ENCODE peak calls at places on chromosomes 7 and 10, in seven cellular contexts. L is bronchial epithelial cell, X is AG09309, W is foreskin fibroblast, A is heart right ventricle, J is psoas muscle, F is astrocyte of the spinal cord. Z is an unnamed sample.

GRCh38 chr10:123891147-123892011 is at the start of gene CPXM2:
- DNase-seq in L (no peak), X (no peak), W (no peak), A (peak; percentile 26), J (no peak), F (no peak), Z (no peak)

GRCh38 chr10:91493313-91493712 is 83.2 kb downstream of the HECTD2 start:
- DNase-seq in L (peak; percentile 66), X (peak; percentile 24), W (peak; percentile 18), A (no peak), J (no peak), F (peak; percentile 55), Z (peak; percentile 15)

GRCh38 chr7:113953553-113953952 is 34.7 kb upstream of the PPP1R3A start:
- DNase-seq in L (no peak), X (no peak), W (no peak), A (no peak), J (no peak), F (no peak), Z (no peak)

GRCh38 chr7:66236713-66237303 is 31.7 kb downstream of the TPST1 start:
- DNase-seq in L (no peak), X (no peak), W (no peak), A (no peak), J (no peak), F (no peak), Z (no peak)

GRCh38 chr10:130546841-130547240 is 410.6 kb downstream of the GLRX3 start:
- DNase-seq in L (no peak), X (no peak), W (no peak), A (no peak), J (no peak), F (no peak), Z (no peak)

GRCh38 chr7:112665709-112666108 is 124.5 kb downstream of the TMEM168 start:
- DNase-seq in L (peak; percentile 38), X (no peak), W (peak; percentile 39), A (peak; percentile 6), J (no peak), F (peak; percentile 25), Z (no peak)

GRCh38 chr10:42975005-42975493 is 101.8 kb upstream of the RET start:
- DNase-seq in L (no peak), X (no peak), W (no peak), A (no peak), J (peak; percentile 34), F (no peak), Z (no peak)

GRCh38 chr7:130421685-130422084 is 19.1 kb downstream of the CEP41 start:
- DNase-seq in L (no peak), X (peak; percentile 17), W (peak; percentile 34), A (no peak), J (no peak), F (peak; percentile 71), Z (no peak)

GRCh38 chr7:18829518-18830252 is 287.8 kb downstream of the TWIST1 start:
- DNase-seq in L (peak; percentile 18), X (peak; percentile 48), W (peak; percentile 68), A (no peak), J (no peak), F (peak; percentile 50), Z (no peak)

GRCh38 chr7:107643938-107644703 is 16.5 kb upstream of the SLC26A4 start:
- DNase-seq in L (no peak), X (no peak), W (peak; percentile 31), A (no peak), J (no peak), F (no peak), Z (no peak)

GRCh38 chr7:105285118-105285874 is 103.4 kb downstream of the SRPK2 start:
- DNase-seq in L (no peak), X (no peak), W (no peak), A (no peak), J (no peak), F (no peak), Z (peak; percentile 64)

GRCh38 chr10:5595591-5596590 is 70.5 kb downstream of the ASB13 start:
- DNase-seq in L (peak; percentile 100), X (peak; percentile 71), W (peak; percentile 88), A (no peak), J (no peak), F (peak; percentile 91), Z (no peak)

GRCh38 chr7:27143022-27143949 is at the start of gene HOXA5:
- DNase-seq in L (peak; percentile 9), X (no peak), W (peak; percentile 79), A (no peak), J (peak; percentile 86), F (peak; percentile 99), Z (no peak)

GRCh38 chr10:129793479-129793878 is 170.6 kb downstream of the EBF3 start:
- DNase-seq in L (no peak), X (no peak), W (no peak), A (no peak), J (no peak), F (no peak), Z (no peak)

GRCh38 chr10:77090381-77091356 is 546.9 kb downstream of the KCNMA1 start:
- DNase-seq in L (no peak), X (no peak), W (no peak), A (no peak), J (no peak), F (no peak), Z (no peak)

GRCh38 chr7:149223176-149223575 is 16.3 kb upstream of the ZNF212 start:
- DNase-seq in L (no peak), X (no peak), W (no peak), A (no peak), J (peak; percentile 1), F (no peak), Z (no peak)

GRCh38 chr10:8056378-8056777 is 1.9 kb downstream of the GATA3 start:
- DNase-seq in L (no peak), X (no peak), W (no peak), A (no peak), J (no peak), F (no peak), Z (no peak)

GRCh38 chr10:88042162-88043100 is 179.0 kb downstream of the PTEN start:
- DNase-seq in L (peak; percentile 98), X (peak; percentile 62), W (peak; percentile 80), A (peak; percentile 17), J (no peak), F (peak; percentile 31), Z (peak; percentile 44)

GRCh38 chr10:76334306-76334705 is 902.9 kb downstream of the LRMDA start:
- DNase-seq in L (no peak), X (no peak), W (no peak), A (no peak), J (no peak), F (no peak), Z (no peak)

GRCh38 chr10:132886211-132887099 is 55.9 kb downstream of the CFAP46 start:
- DNase-seq in L (no peak), X (no peak), W (no peak), A (no peak), J (peak; percentile 39), F (no peak), Z (no peak)

GRCh38 chr10:33617381-33617780 is 282.9 kb upstream of the NRP1 start:
- DNase-seq in L (no peak), X (no peak), W (peak; percentile 6), A (no peak), J (no peak), F (no peak), Z (no peak)

GRCh38 chr10:88256013-88256680 is 327.0 kb downstream of the RNLS start:
- DNase-seq in L (no peak), X (no peak), W (no peak), A (peak; percentile 85), J (peak; percentile 80), F (peak; percentile 11), Z (no peak)

GRCh38 chr7:117124585-117125220 is 171.4 kb downstream of the ST7 start:
- DNase-seq in L (peak; percentile 85), X (peak; percentile 82), W (peak; percentile 98), A (peak; percentile 75), J (peak; percentile 79), F (peak; percentile 97), Z (no peak)

DNA sequence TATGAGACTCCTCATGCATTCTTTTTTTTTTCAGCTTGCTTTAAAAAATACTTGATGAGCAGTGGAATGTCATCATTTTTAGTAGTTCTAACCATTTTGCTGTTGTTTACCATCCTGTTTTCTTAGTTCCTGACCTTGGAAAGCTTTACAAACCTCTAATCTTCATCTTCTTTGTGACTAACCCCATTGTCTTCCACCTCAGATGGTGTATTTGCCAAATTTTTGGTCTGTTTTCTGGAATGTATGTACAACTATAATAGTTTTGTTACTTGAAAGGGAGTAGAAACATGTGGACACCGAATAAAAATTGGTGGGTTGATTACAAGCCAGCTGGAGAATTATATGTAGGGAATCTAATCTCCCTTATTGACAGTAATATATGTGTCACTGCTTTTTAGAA is 172.7 kb downstream of the SND1 start:
- DNase-seq in L (no peak), X (no peak), W (no peak), A (no peak), J (no peak), F (no peak), Z (no peak)
- H3K4me3 ChIP-seq in L (no peak overlapping the region), X (no peak overlapping the region), W (no peak overlapping the region), A (no peak overlapping the region), J (no peak overlapping the region), F (no peak overlapping the region), Z (no peak overlapping the region)

GRCh38 chr10:60375293-60376004 is 14.2 kb downstream of the ANK3 start:
- DNase-seq in L (no peak), X (no peak), W (no peak), A (no peak), J (no peak), F (no peak), Z (no peak)
- H3K4me3 ChIP-seq in L (no peak overlapping the region), X (no peak overlapping the region), W (no peak overlapping the region), A (no peak overlapping the region), J (no peak overlapping the region), F (no peak overlapping the region), Z (no peak overlapping the region)

GRCh38 chr7:16838386-16838785 is 33.6 kb upstream of the AGR2 start:
- DNase-seq in L (no peak), X (no peak), W (no peak), A (no peak), J (no peak), F (no peak), Z (no peak)

GRCh38 chr7:16840094-16840493 is 35.3 kb upstream of the AGR2 start:
- DNase-seq in L (no peak), X (no peak), W (no peak), A (no peak), J (no peak), F (no peak), Z (no peak)

GRCh38 chr7:16838891-16839290 is 34.1 kb upstream of the AGR2 start:
- DNase-seq in L (no peak), X (no peak), W (no peak), A (no peak), J (no peak), F (no peak), Z (no peak)

GRCh38 chr7:16839646-16840045 is 34.8 kb upstream of the AGR2 start:
- DNase-seq in L (no peak), X (peak; percentile 45), W (no peak), A (no peak), J (no peak), F (peak; percentile 5), Z (no peak)

DNA sequence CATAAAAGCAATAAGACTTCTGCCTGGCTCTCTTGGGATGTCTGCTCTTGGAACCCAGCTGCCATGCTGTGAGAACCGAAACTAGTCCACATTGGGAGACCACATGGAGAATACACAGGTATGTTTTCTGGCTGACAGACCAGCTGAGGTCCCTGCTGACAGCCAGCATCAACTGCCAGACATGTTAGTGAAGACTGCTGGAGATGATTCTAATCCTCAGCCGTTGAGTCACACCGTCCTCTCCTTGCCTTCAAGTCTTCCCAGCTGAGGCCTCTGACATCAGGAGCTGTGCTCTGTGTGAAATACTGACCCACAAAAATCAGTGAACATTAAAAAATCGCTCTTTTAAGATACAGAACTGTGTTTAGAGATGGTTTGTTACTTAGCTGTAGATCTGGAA is 36.9 kb upstream of the AGR2 start:
- DNase-seq in L (no peak), X (peak; percentile 43), W (peak; percentile 20), A (no peak), J (no peak), F (peak; percentile 26), Z (no peak)
- H3K4me3 ChIP-seq in L (no peak overlapping the region), X (no peak overlapping the region), W (no peak overlapping the region), A (no peak overlapping the region), J (no peak overlapping the region), F (no peak overlapping the region), Z (no peak overlapping the region)

GRCh38 chr10:70145166-70145665 is 1.3 kb downstream of the TYSND1 start:
- DNase-seq in L (no peak), X (no peak), W (no peak), A (no peak), J (peak; percentile 70), F (no peak), Z (no peak)
- H3K4me3 ChIP-seq in L (peak overlapping the region; percentile 81), X (peak overlapping the region; percentile 54), W (peak overlapping the region; percentile 66), A (peak overlapping the region; percentile 81), J (peak overlapping the region; percentile 82), F (peak overlapping the region; percentile 51), Z (peak overlapping the region; percentile 75)